ENCODE peak calls at places on chromosome 2, in nine cellular contexts. E is activated CD8-positive, alpha-beta memory T cell treated with anti-CD3 and anti-CD28 coated beads for 1 hour; U is C1 segment of cervical spinal cord; N is amniotic stem cell; L is A673; B is RKO; K is activated CD4-positive, alpha-beta T cell treated with anti-CD3 and anti-CD28 coated beads, Interleukin-2, amount 50 U/mL, for 4 hours; H is activated naive CD4-positive, alpha-beta T cell; Y is midbrain. T is an unnamed sample.

GRCh38 chr2:171728989-171729951 is 42.0 kb downstream of the DYNC1I2 start:
- DNase-seq in H (no peak), N (no peak), Y (no peak), K (no peak), L (no peak), E (no peak), U (no peak), B (no peak), T (no peak)

GRCh38 chr2:158154596-158154995 is 52.9 kb downstream of the UPP2 start:
- DNase-seq in N (no peak), Y (no peak), L (no peak), H (no peak), E (no peak), B (no peak), U (no peak), K (no peak), T (no peak)

GRCh38 chr2:224145751-224146355 is 106.8 kb upstream of the SERPINE2 start:
- DNase-seq in H (no peak), B (peak; percentile 55), K (no peak), U (no peak), Y (no peak), N (no peak), L (peak; percentile 79), E (no peak), T (no peak)

GRCh38 chr2:27746325-27746724 is 25.2 kb upstream of the MRPL33 start:
- DNase-seq in B (no peak), H (no peak), U (no peak), N (no peak), E (no peak), L (no peak), K (no peak), Y (no peak), T (no peak)

GRCh38 chr2:52572469-52572894 is 1195.1 kb upstream of the CHAC2 start:
- DNase-seq in L (no peak), Y (no peak), U (no peak), B (no peak), N (no peak), H (no peak), K (no peak), E (no peak), T (no peak)

GRCh38 chr2:143604172-143604571 is 475.0 kb downstream of the ARHGAP15 start:
- DNase-seq in L (no peak), B (no peak), H (no peak), Y (no peak), K (no peak), E (no peak), U (no peak), N (no peak), T (no peak)

GRCh38 chr2:39871291-39871761 is 92.3 kb upstream of the THUMPD2 start:
- DNase-seq in K (no peak), U (no peak), E (no peak), Y (no peak), B (peak; percentile 32), N (peak; percentile 91), L (peak; percentile 96), H (no peak), T (no peak)

GRCh38 chr2:33342705-33343104 is 133.7 kb upstream of the RASGRP3 start:
- DNase-seq in H (no peak), N (no peak), E (no peak), K (no peak), Y (no peak), U (no peak), B (no peak), L (no peak), T (no peak)

GRCh38 chr2:47274780-47275117 is 119.6 kb upstream of the STPG4 start:
- DNase-seq in U (no peak), L (no peak), B (no peak), K (no peak), H (no peak), N (no peak), Y (no peak), E (no peak), T (no peak)

GRCh38 chr2:184053326-184053725 is 545.0 kb upstream of the ZNF804A start:
- DNase-seq in L (no peak), E (no peak), U (no peak), H (no peak), Y (no peak), B (no peak), K (no peak), N (no peak), T (no peak)

GRCh38 chr2:151984424-151984823 is 114.4 kb downstream of the CACNB4 start:
- DNase-seq in U (no peak), E (no peak), N (no peak), Y (no peak), B (no peak), L (no peak), H (no peak), K (no peak), T (no peak)

GRCh38 chr2:106581276-106581675 is 94.1 kb downstream of the CD8B2 start:
- DNase-seq in K (no peak), Y (no peak), H (no peak), B (no peak), L (no peak), N (no peak), E (no peak), U (no peak), T (no peak)

GRCh38 chr2:169983506-169983905 is 156.3 kb downstream of the UBR3 start:
- DNase-seq in B (no peak), U (peak; percentile 0), N (no peak), L (no peak), K (no peak), E (no peak), Y (peak; percentile 43), H (no peak), T (no peak)

GRCh38 chr2:5070257-5070656 is 621.9 kb upstream of the SOX11 start:
- DNase-seq in E (no peak), L (peak; percentile 32), K (no peak), H (no peak), B (peak; percentile 16), U (no peak), N (no peak), Y (no peak), T (no peak)

GRCh38 chr2:195119231-195119630 is 537.8 kb upstream of the SLC39A10 start:
- DNase-seq in E (no peak), K (no peak), B (no peak), N (no peak), U (no peak), H (no peak), L (no peak), Y (no peak), T (no peak)

GRCh38 chr2:240435457-240435954 is at the start of gene GPC1:
- DNase-seq in E (no peak), K (peak; percentile 34), B (peak; percentile 80), Y (peak; percentile 61), N (peak; percentile 71), L (peak; percentile 85), U (peak; percentile 88), H (peak; percentile 62), T (peak; percentile 41)

GRCh38 chr2:224986479-224986878 is 55.8 kb downstream of the DOCK10 start:
- DNase-seq in K (no peak), Y (no peak), B (no peak), H (no peak), L (no peak), U (no peak), E (no peak), N (no peak), T (no peak)

GRCh38 chr2:72630767-72631166 is 195.1 kb downstream of the EXOC6B start:
- DNase-seq in N (no peak), Y (no peak), H (no peak), U (no peak), B (peak; percentile 12), L (no peak), K (no peak), E (no peak), T (no peak)

T was measured in T follicular helper cell.